ENCODE peak calls at places on chromosomes 7 and 10, in seven cellular contexts. L, K, U, R, G, O and C are unnamed samples.

GRCh38 chr10:88108115-88108610 is 244.7 kb downstream of the PTEN start:
- DNase-seq in L (no peak), K (no peak), G (no peak), O (no peak), U (no peak), R (no peak), C (no peak)

GRCh38 chr7:43501881-43502280 is 81.0 kb upstream of the STK17A start:
- DNase-seq in O (no peak), K (peak), R (no peak), G (no peak), U (no peak), L (no peak), C (no peak)

GRCh38 chr10:77497748-77498147 is 139.9 kb downstream of the KCNMA1 start:
- DNase-seq in K (no peak), L (no peak), U (peak), R (no peak), G (peak), O (no peak), C (no peak)

GRCh38 chr7:107157091-107157490 is 11.7 kb upstream of the HBP1 start:
- DNase-seq in R (no peak), U (no peak), L (no peak), G (no peak), O (no peak), K (no peak), C (no peak)

GRCh38 chr10:103661198-103661950 is 167.9 kb downstream of the NEURL1 start:
- DNase-seq in K (peak), U (peak), G (peak), L (no peak), R (no peak), O (peak), C (peak)

GRCh38 chr10:103168436-103168835 is 24.6 kb downstream of the NT5C2 start:
- DNase-seq in L (peak), G (no peak), U (peak), O (no peak), R (no peak), K (no peak), C (no peak)

GRCh38 chr7:117279931-117280525 is 42.8 kb downstream of the WNT2 start:
- DNase-seq in G (no peak), L (no peak), K (no peak), U (no peak), O (no peak), R (no peak), C (no peak)

GRCh38 chr7:91239171-91239604 is 25.0 kb upstream of the FZD1 start:
- DNase-seq in G (no peak), L (peak), R (no peak), O (no peak), U (peak), K (peak), C (no peak)

GRCh38 chr7:68432585-68432984 is 1165.7 kb upstream of the AUTS2 start:
- DNase-seq in L (no peak), K (peak), G (no peak), R (no peak), U (no peak), O (no peak), C (no peak)

GRCh38 chr7:30733216-30733615 is 18.7 kb upstream of the INMT start:
- DNase-seq in O (no peak), U (no peak), G (no peak), L (no peak), K (no peak), R (no peak), C (no peak)

GRCh38 chr10:50033481-50033880 is 34.3 kb upstream of the WASHC2A start:
- DNase-seq in G (no peak), R (no peak), O (no peak), U (no peak), K (peak), L (no peak), C (no peak)

GRCh38 chr10:45418859-45419672 is 45.0 kb downstream of the ALOX5 start:
- DNase-seq in R (peak), K (peak), G (peak), U (peak), O (peak), L (no peak), C (peak)

GRCh38 chr10:35781643-35782035 is 139.5 kb upstream of the FZD8 start:
- DNase-seq in K (peak), U (peak), G (peak), O (peak), R (no peak), L (peak), C (no peak)

GRCh38 chr10:5553400-5554170 is 28.8 kb downstream of the CALML3 start:
- DNase-seq in K (no peak), U (peak), R (peak), G (no peak), O (no peak), L (no peak), C (no peak)

GRCh38 chr10:287814-288213 is 152.6 kb downstream of the ZMYND11 start:
- DNase-seq in U (no peak), O (no peak), R (no peak), L (no peak), G (peak), K (no peak), C (no peak)

GRCh38 chr10:104256335-104257080 is 1.8 kb downstream of the GSTO1 start:
- DNase-seq in G (no peak), K (no peak), R (no peak), O (no peak), U (no peak), L (peak), C (no peak)

GRCh38 chr10:93080350-93081046 is 6.8 kb downstream of the CYP26A1 start:
- DNase-seq in G (peak), R (no peak), K (peak), O (peak), L (peak), U (no peak), C (no peak)

GRCh38 chr10:71623098-71623985 is 96.2 kb downstream of the C10orf105 start:
- DNase-seq in L (peak), G (peak), U (peak), O (peak), K (peak), R (no peak), C (no peak)

GRCh38 chr7:56447864-56448693 is 331.9 kb upstream of the NUPR2 start:
- DNase-seq in G (peak), R (no peak), U (peak), L (no peak), O (no peak), K (no peak), C (no peak)

GRCh38 chr10:71221586-71222202 is 9.3 kb downstream of the UNC5B start:
- DNase-seq in R (no peak), U (no peak), O (no peak), K (no peak), L (no peak), G (no peak), C (no peak)

GRCh38 chr7:132755538-132756481 is 179.5 kb upstream of the PLXNA4 start:
- DNase-seq in G (no peak), K (no peak), U (peak), R (no peak), O (no peak), L (no peak), C (no peak)